ENCODE peak calls at places on chromosomes 7 and 10, in five cellular contexts. E is NAMALWA, A is fibroblast of lung, S is ovary, T is ureter. B is an unnamed sample.

GRCh38 chr10:17444062-17444714 is 10.2 kb downstream of the ST8SIA6 start:
- DNase-seq in A (no peak), T (no peak), E (no peak), S (no peak), B (no peak)

GRCh38 chr7:17660116-17660515 is 280.2 kb downstream of the SNX13 start:
- DNase-seq in A (peak; percentile 78), S (no peak), E (no peak), T (no peak), B (no peak)

GRCh38 chr7:114087674-114088539 is 169.1 kb upstream of the PPP1R3A start:
- DNase-seq in S (no peak), T (no peak), E (no peak), A (no peak), B (no peak)

GRCh38 chr10:105797234-105797890 is 1156.3 kb downstream of the SORCS3 start:
- DNase-seq in A (no peak), T (no peak), S (no peak), E (peak; percentile 59), B (peak; percentile 34)

GRCh38 chr10:83539528-83540308 is 599.6 kb upstream of the GHITM start:
- DNase-seq in S (peak; percentile 58), T (peak; percentile 46), E (peak; percentile 6), A (no peak), B (no peak)

GRCh38 chr10:68526634-68527132 is 640 bp downstream of the SLC25A16 start:
- DNase-seq in E (no peak), S (no peak), A (no peak), T (no peak), B (no peak)

GRCh38 chr10:91220954-91221696 is 662 bp downstream of the PCGF5 start:
- DNase-seq in T (no peak), S (no peak), E (peak; percentile 56), A (peak; percentile 39), B (peak; percentile 66)

GRCh38 chr10:85527610-85528317 is 838.8 kb downstream of the GRID1 start:
- DNase-seq in A (no peak), E (no peak), S (no peak), T (no peak), B (no peak)

GRCh38 chr10:70549962-70550845 is 52.3 kb downstream of the PRF1 start:
- DNase-seq in E (peak; percentile 69), A (peak; percentile 69), T (peak; percentile 74), S (peak; percentile 73), B (peak; percentile 75)

GRCh38 chr7:351681-352480 is 61.9 kb downstream of the FOXL3 start:
- DNase-seq in E (no peak), S (no peak), T (no peak), A (no peak), B (no peak)

GRCh38 chr7:17506090-17506489 is 207.6 kb downstream of the AHR start:
- DNase-seq in A (peak; percentile 80), T (peak; percentile 63), S (no peak), E (no peak), B (no peak)

GRCh38 chr10:624605-625334 is 64.7 kb downstream of the DIP2C start:
- DNase-seq in E (no peak), A (peak; percentile 78), T (no peak), S (peak; percentile 75), B (no peak)